ENCODE peak calls at places on chromosomes 6 and 20, in ten cellular contexts. I is MM.1S, Y is upper lobe of left lung, K is psoas muscle, R is heart right ventricle, D is ovary, P is adrenal gland, M is GM12878, V is AG04450, J is colonic mucosa. T is an unnamed sample.

GRCh38 chr6:100685747-100686146 is 195.4 kb downstream of the ASCC3 start:
- DNase-seq in I (no peak), Y (peak; percentile 21), K (no peak), R (no peak), D (no peak), P (no peak), M (no peak), V (no peak), J (no peak), T (no peak)

GRCh38 chr6:33418690-33419291 is 884 bp upstream of the CUTA start:
- DNase-seq in I (no peak), Y (no peak), K (no peak), R (no peak), D (no peak), P (no peak), M (no peak), V (no peak), J (no peak), T (no peak)

GRCh38 chr6:27332692-27333641 is 20.9 kb upstream of the POM121L2 start:
- DNase-seq in I (no peak), Y (no peak), K (no peak), R (no peak), D (peak; percentile 48), P (no peak), M (peak; percentile 24), V (peak; percentile 18), J (no peak), T (peak; percentile 79)

GRCh38 chr20:64229537-64230061 is 25.9 kb upstream of the PCMTD2 start:
- DNase-seq in I (no peak), Y (no peak), K (no peak), R (no peak), D (no peak), P (no peak), M (no peak), V (no peak), J (peak; percentile 51), T (no peak)

GRCh38 chr6:53500095-53500494 is 44.8 kb downstream of the GCLC start:
- DNase-seq in I (no peak), Y (no peak), K (no peak), R (no peak), D (no peak), P (no peak), M (no peak), V (no peak), J (no peak), T (no peak)

GRCh38 chr6:170421921-170422320 is 115.4 kb downstream of the FAM120B start:
- DNase-seq in I (no peak), Y (no peak), K (no peak), R (no peak), D (no peak), P (no peak), M (no peak), V (no peak), J (no peak), T (no peak)

GRCh38 chr6:155832596-155832995 is 377.0 kb upstream of the NOX3 start:
- DNase-seq in I (no peak), Y (no peak), K (no peak), R (no peak), D (no peak), P (no peak), M (no peak), V (peak; percentile 43), J (no peak), T (no peak)

GRCh38 chr6:12311106-12311505 is 20.9 kb downstream of the EDN1 start:
- DNase-seq in I (no peak), Y (no peak), K (no peak), R (no peak), D (no peak), P (no peak), M (no peak), V (no peak), J (no peak), T (no peak)

GRCh38 chr6:29747688-29748250 is 24.5 kb downstream of the HLA-F start:
- DNase-seq in I (no peak), Y (no peak), K (no peak), R (no peak), D (no peak), P (no peak), M (no peak), V (no peak), J (no peak), T (no peak)

GRCh38 chr20:19661717-19662637 is 96.1 kb upstream of the RIN2 start:
- DNase-seq in I (peak; percentile 68), Y (peak; percentile 60), K (peak; percentile 70), R (peak; percentile 40), D (peak; percentile 74), P (peak; percentile 57), M (no peak), V (peak; percentile 42), J (peak; percentile 66), T (no peak)

GRCh38 chr20:12049125-12049524 is 131.4 kb downstream of the BTBD3 start:
- DNase-seq in I (no peak), Y (no peak), K (no peak), R (no peak), D (no peak), P (peak; percentile 21), M (no peak), V (peak; percentile 24), J (no peak), T (no peak)

GRCh38 chr6:42784739-42785498 is 3.1 kb downstream of the BICRAL start:
- DNase-seq in I (no peak), Y (no peak), K (no peak), R (no peak), D (no peak), P (no peak), M (no peak), V (no peak), J (no peak), T (no peak)

GRCh38 chr6:110398778-110399177 is 16.6 kb downstream of the DDO start:
- DNase-seq in I (no peak), Y (no peak), K (no peak), R (no peak), D (no peak), P (no peak), M (no peak), V (no peak), J (no peak), T (no peak)

GRCh38 chr6:44078795-44079671 is 48.2 kb downstream of the MRPL14 start:
- DNase-seq in I (peak; percentile 68), Y (peak; percentile 77), K (peak; percentile 76), R (peak; percentile 42), D (peak; percentile 69), P (peak; percentile 79), M (no peak), V (no peak), J (peak; percentile 89), T (peak; percentile 65)

GRCh38 chr20:50303573-50304500 is 113.2 kb downstream of the CEBPB start:
- DNase-seq in I (no peak), Y (peak; percentile 75), K (peak; percentile 89), R (peak; percentile 79), D (peak; percentile 88), P (peak; percentile 77), M (no peak), V (no peak), J (peak; percentile 83), T (no peak)

GRCh38 chr6:142374965-142375733 is 73.3 kb downstream of the ADGRG6 start:
- DNase-seq in I (no peak), Y (no peak), K (no peak), R (no peak), D (no peak), P (no peak), M (no peak), V (no peak), J (no peak), T (no peak)

GRCh38 chr6:118963003-118963402 is 28.0 kb upstream of the MCM9 start:
- DNase-seq in I (peak; percentile 43), Y (no peak), K (no peak), R (no peak), D (no peak), P (no peak), M (no peak), V (no peak), J (no peak), T (peak; percentile 19)

GRCh38 chr20:55090301-55090700 is 614.9 kb downstream of the DOK5 start:
- DNase-seq in I (no peak), Y (no peak), K (no peak), R (no peak), D (no peak), P (no peak), M (no peak), V (no peak), J (no peak), T (no peak)
- H3K9me3 ChIP-seq in I (no peaks in the 10 kb centered on the region), Y (no peaks in the 10 kb centered on the region), K (no peaks in the 10 kb centered on the region), R (no peaks in the 10 kb centered on the region), D (no peaks in the 10 kb centered on the region), P (no peaks in the 10 kb centered on the region), M (no peaks in the 10 kb centered on the region), V (peaks cover 14% of the 10 kb centered on the region), J (no peaks in the 10 kb centered on the region), T (no peaks in the 10 kb centered on the region)

DNA sequence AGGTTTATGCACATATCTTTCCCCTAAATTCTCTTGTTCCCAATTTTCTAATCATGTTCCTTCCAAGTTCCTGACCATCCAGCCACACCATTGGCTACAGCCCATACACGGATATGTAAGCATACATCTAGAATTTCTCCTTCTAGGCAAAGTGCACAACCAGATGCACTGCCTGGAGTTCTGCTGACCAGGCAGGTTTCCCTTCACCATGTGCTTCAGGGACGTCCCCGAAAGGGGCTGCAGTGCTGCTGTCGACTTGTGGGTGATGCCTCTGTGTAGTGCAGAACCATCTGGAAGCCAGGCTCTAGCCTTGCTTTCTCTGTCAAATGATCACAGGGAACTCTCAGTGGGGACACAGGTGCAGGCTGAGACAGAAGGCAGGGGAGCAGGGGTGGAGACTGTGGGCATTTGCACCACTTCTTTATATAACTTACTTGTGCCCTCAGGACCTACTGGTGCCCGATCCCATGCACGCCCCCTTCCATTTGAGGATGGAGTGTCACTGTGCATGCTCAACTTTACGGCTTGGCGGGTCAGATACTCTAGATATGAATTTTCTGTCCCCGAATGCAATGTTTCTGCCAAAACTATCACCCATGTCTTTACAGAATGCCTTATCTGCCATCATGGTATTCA is 37.5 kb upstream of the SMOC2 start:
- DNase-seq in I (peak; percentile 15), Y (peak; percentile 6), K (no peak), R (no peak), D (no peak), P (no peak), M (no peak), V (no peak), J (no peak), T (no peak)
- H3K27me3 ChIP-seq in I (no peaks in the 10 kb centered on the region), Y (no peaks in the 10 kb centered on the region), K (no peaks in the 10 kb centered on the region), R (no peaks in the 10 kb centered on the region), D (no peaks in the 10 kb centered on the region), P (no peaks in the 10 kb centered on the region), M (no peaks in the 10 kb centered on the region), V (no peaks in the 10 kb centered on the region), J (no peaks in the 10 kb centered on the region), T (no peaks in the 10 kb centered on the region)

DNA sequence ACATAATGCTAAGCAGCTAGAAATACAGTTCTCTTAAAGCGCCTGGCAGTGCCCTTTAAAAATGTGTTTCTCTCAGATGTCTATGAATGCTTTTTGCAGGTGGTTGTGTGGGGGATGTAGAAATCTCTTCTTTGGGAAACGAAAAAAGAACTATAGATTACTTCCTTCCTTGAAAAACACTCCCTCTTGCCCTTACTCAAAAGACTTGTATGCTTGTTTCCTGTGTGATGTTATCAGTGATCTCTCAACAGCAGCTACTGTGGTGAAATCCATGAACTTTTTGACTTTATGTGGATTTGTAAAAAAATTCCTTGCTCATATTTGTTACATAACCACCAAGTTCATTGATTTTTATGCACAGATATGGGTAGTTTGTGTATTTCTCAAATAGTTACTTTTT is 916.5 kb downstream of the QKI start:
- DNase-seq in I (no peak), Y (no peak), K (no peak), R (no peak), D (no peak), P (no peak), M (no peak), V (no peak), J (no peak), T (no peak)
- H3K9me3 ChIP-seq in I (no peaks in the 10 kb centered on the region), Y (no peaks in the 10 kb centered on the region), K (no peaks in the 10 kb centered on the region), R (no peaks in the 10 kb centered on the region), D (no peaks in the 10 kb centered on the region), P (no peaks in the 10 kb centered on the region), M (no peaks in the 10 kb centered on the region), V (peaks cover 9% of the 10 kb centered on the region), J (no peaks in the 10 kb centered on the region), T (no peaks in the 10 kb centered on the region)

GRCh38 chr6:21893778-21894177 is 300.2 kb downstream of the SOX4 start:
- DNase-seq in I (no peak), Y (no peak), K (no peak), R (no peak), D (no peak), P (no peak), M (no peak), V (no peak), J (no peak), T (no peak)
- H3K27me3 ChIP-seq in I (no peaks in the 10 kb centered on the region), Y (no peaks in the 10 kb centered on the region), K (no peaks in the 10 kb centered on the region), R (no peaks in the 10 kb centered on the region), D (no peaks in the 10 kb centered on the region), P (no peaks in the 10 kb centered on the region), M (no peaks in the 10 kb centered on the region), V (no peaks in the 10 kb centered on the region), J (no peaks in the 10 kb centered on the region), T (no peaks in the 10 kb centered on the region)

T was measured in naive thymus-derived CD4-positive, alpha-beta T cell.